ENCODE peak calls at places on chromosomes 2 and 18, in five cellular contexts. D is cardiac muscle cell; O is transverse colon; M is neural progenitor cell; R is CD8-positive, alpha-beta memory T cell. H is an unnamed sample. For H3K4me1, the result is how much of the 10 kb centered on the place peaks cover.

GRCh38 chr18:48442761-48443160 is 33.6 kb upstream of the ZBTB7C start:
- DNase-seq in D (no peak), O (no peak), M (no peak), R (no peak), H (no peak)

GRCh38 chr2:5913729-5914390 is 221.7 kb downstream of the SOX11 start:
- DNase-seq in D (no peak), O (no peak), M (no peak), R (no peak), H (no peak)

GRCh38 chr2:94997981-94998920 is 27.3 kb upstream of the MAL start:
- DNase-seq in D (no peak), O (no peak), M (no peak), R (no peak), H (no peak)

GRCh38 chr2:135121016-135121657 is 69.0 kb downstream of the RAB3GAP1 start:
- DNase-seq in D (no peak), O (no peak), M (no peak), R (no peak), H (no peak)

GRCh38 chr2:144596074-144596871 is 76.4 kb upstream of the ZEB2 start:
- DNase-seq in D (peak), O (no peak), M (peak), R (peak), H (no peak)

GRCh38 chr2:57862727-57863126 is 183.9 kb upstream of the VRK2 start:
- DNase-seq in D (no peak), O (no peak), M (peak), R (no peak), H (no peak)

GRCh38 chr2:164622338-164623106 is 1.2 kb upstream of the GRB14 start:
- DNase-seq in D (no peak), O (no peak), M (peak), R (no peak), H (no peak)

GRCh38 chr2:239459056-239459455 is 58.2 kb upstream of the HDAC4 start:
- DNase-seq in D (no peak), O (no peak), M (no peak), R (no peak), H (no peak)

GRCh38 chr2:147428348-147428747 is 416.5 kb upstream of the ACVR2A start:
- DNase-seq in D (no peak), O (no peak), M (no peak), R (no peak), H (no peak)

GRCh38 chr18:2979871-2980606 is 32.9 kb downstream of the LPIN2 start:
- DNase-seq in D (no peak), O (no peak), M (no peak), R (no peak), H (peak)

GRCh38 chr18:63051928-63052327 is 267.6 kb downstream of the BCL2 start:
- DNase-seq in D (no peak), O (no peak), M (no peak), R (no peak), H (no peak)

GRCh38 chr2:2769481-2770431 is 438.7 kb upstream of the MYT1L start:
- DNase-seq in D (peak), O (no peak), M (no peak), R (no peak), H (peak)

GRCh38 chr2:121211251-121211650 is 73.8 kb downstream of the TFCP2L1 start:
- DNase-seq in D (no peak), O (peak), M (no peak), R (no peak), H (no peak)

GRCh38 chr2:239695728-239696240 is 295.0 kb upstream of the HDAC4 start:
- DNase-seq in D (no peak), O (no peak), M (no peak), R (no peak), H (no peak)

GRCh38 chr2:152635635-152636298 is 81.5 kb downstream of the PRPF40A start:
- DNase-seq in D (peak), O (peak), M (peak), R (peak), H (peak)

GRCh38 chr2:169765523-169765922 is 31.9 kb downstream of the KLHL23 start:
- DNase-seq in D (no peak), O (no peak), M (no peak), R (no peak), H (no peak)

GRCh38 chr2:233492738-233493137 is 73.8 kb downstream of the USP40 start:
- DNase-seq in D (no peak), O (no peak), M (no peak), R (no peak), H (no peak)

GRCh38 chr2:85377083-85377482 is 22.5 kb downstream of the ELMOD3 start:
- DNase-seq in D (no peak), O (no peak), M (no peak), R (no peak), H (no peak)

GRCh38 chr2:138763971-138764370 is 16.2 kb downstream of the NXPH2 start:
- DNase-seq in D (peak), O (no peak), M (no peak), R (no peak), H (no peak)

GRCh38 chr2:237278593-237278992 is 135.4 kb downstream of the COL6A3 start:
- DNase-seq in D (no peak), O (peak), M (no peak), R (no peak), H (peak)

GRCh38 chr2:222939208-222939846 is 78.5 kb downstream of the ACSL3 start:
- DNase-seq in D (peak), O (peak), M (peak), R (peak), H (no peak)

GRCh38 chr18:12432881-12433280 is 25.2 kb downstream of the PRELID3A start:
- DNase-seq in D (no peak), O (no peak), M (no peak), R (no peak), H (no peak)

GRCh38 chr18:12406376-12407111 is 1.2 kb upstream of the PRELID3A start:
- DNase-seq in D (peak), O (no peak), M (no peak), R (no peak), H (no peak)

GRCh38 chr2:37795938-37796337 is 124.5 kb upstream of the CDC42EP3 start:
- DNase-seq in D (no peak), O (no peak), M (no peak), R (no peak), H (no peak)

GRCh38 chr2:37797081-37797480 is 125.6 kb upstream of the CDC42EP3 start:
- DNase-seq in D (no peak), O (no peak), M (no peak), R (no peak), H (no peak)

GRCh38 chr2:37795456-37795855 is 124.0 kb upstream of the CDC42EP3 start:
- DNase-seq in D (no peak), O (no peak), M (no peak), R (no peak), H (no peak)

GRCh38 chr2:37794717-37795116 is 123.3 kb upstream of the CDC42EP3 start:
- DNase-seq in D (peak), O (no peak), M (no peak), R (no peak), H (no peak)

DNA sequence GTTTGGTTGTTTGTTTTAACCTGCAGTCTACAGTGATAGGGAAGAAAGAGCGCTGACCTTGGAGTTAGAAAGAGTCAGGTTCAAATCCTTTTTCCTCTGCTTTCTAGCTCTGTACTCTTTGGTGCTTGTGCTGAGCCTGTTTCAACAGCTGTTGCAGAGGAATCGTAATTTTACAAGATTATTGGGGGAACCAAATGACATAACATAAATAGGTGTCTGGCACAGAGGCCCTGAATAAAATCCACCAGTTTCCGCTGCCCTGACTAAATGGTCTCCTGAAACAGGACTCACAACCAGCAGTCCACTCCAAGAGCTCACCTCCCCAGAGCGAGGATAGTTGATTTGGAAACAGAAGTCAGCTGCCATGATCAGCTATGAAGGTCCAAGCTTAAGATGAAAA is 125.0 kb upstream of the CDC42EP3 start:
- DNase-seq in D (no peak), O (no peak), M (no peak), R (no peak), H (no peak)
- H3K4me1 ChIP-seq in D (under half), O (under half), M (under half), R (under half), H (under half)

DNA sequence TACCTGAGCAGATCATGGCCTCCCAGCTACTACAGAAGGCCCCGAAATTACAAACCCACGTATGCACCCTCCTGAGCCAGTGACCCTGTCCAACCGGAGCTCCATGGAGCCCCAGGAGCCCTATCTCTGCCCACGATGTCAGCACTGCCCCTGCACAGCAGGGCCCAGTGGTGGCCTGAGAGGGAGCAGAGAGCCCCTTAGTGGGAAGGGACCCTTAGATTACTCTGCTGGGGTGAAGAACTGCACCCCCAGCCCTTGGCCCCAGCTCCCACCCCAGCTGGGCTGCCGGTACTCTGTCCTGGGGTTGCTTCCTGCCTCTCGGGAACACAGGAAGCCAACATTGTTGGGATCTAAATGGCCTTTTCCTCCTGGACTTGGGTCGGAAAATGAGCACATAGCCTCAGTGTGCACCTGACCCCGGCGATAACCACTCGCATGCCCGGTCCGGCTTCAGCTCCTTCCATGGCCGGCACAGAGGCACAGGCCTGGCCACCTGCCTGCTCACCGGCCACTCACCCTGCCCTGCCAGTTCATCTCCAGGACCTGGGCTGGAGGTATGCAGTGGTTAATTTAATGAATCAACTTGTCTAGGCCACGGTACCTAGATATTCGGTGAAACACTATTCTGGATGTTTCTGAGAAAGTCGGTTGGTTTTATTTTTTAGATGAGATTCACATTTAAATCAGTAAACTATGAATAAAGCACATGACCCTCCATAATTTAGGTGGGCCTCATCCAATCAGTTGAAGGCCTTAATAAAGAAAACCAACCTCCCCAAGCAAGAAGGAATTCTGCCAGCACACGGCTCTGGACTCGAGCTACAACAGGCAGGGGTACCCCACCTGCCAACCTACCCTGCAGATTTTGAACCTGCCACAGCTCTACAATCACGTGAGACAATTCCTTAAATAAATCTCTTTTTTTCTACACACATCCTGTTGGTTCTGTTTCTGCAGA is 19.2 kb downstream of the TNS1 start:
- DNase-seq in D (no peak), O (no peak), M (no peak), R (no peak), H (no peak)
- H3K4me1 ChIP-seq in D (under half), O (under half), M (under half), R (under half), H (under half)

DNA sequence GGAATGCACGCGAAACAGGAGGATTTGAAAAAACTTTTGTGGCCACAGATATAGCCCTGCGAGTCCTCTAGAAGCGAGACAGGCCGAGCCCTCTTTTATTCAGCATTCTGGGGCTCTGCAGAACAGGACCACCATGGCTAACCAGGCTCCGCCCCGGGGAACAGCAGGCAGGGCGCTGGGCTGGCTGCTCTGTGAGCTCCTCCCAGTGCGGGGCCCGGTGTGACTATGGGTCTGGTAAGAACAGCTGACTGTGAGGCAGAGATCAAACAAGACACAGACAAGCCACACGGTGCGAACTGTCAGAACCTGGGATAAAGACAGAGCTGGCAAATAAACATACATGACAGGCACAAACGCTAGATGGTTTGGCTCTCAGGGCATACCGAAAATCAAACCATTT is 15.5 kb downstream of the PXDN start:
- DNase-seq in D (peak), O (peak), M (peak), R (no peak), H (peak)
- H3K4me1 ChIP-seq in D (under half), O (under half), M (under half), R (under half), H (under half)

GRCh38 chr2:8229546-8229986 is 452.3 kb upstream of the ID2 start:
- DNase-seq in D (no peak), O (peak), M (peak), R (peak), H (peak)
- H3K4me1 ChIP-seq in D (under half), O (under half), M (under half), R (under half), H (under half)

GRCh38 chr2:241312082-241312481 is 3.4 kb downstream of the HDLBP start:
- DNase-seq in D (no peak), O (no peak), M (no peak), R (no peak), H (no peak)

GRCh38 chr2:241315183-241315878 is at the start of gene HDLBP:
- DNase-seq in D (peak), O (peak), M (peak), R (peak), H (peak)

GRCh38 chr2:241315879-241316700 is at the start of gene SEPTIN2:
- DNase-seq in D (no peak), O (peak), M (no peak), R (peak), H (no peak)

GRCh38 chr2:241314933-241315182 is 614 bp downstream of the HDLBP start:
- DNase-seq in D (no peak), O (no peak), M (no peak), R (no peak), H (no peak)

DNA sequence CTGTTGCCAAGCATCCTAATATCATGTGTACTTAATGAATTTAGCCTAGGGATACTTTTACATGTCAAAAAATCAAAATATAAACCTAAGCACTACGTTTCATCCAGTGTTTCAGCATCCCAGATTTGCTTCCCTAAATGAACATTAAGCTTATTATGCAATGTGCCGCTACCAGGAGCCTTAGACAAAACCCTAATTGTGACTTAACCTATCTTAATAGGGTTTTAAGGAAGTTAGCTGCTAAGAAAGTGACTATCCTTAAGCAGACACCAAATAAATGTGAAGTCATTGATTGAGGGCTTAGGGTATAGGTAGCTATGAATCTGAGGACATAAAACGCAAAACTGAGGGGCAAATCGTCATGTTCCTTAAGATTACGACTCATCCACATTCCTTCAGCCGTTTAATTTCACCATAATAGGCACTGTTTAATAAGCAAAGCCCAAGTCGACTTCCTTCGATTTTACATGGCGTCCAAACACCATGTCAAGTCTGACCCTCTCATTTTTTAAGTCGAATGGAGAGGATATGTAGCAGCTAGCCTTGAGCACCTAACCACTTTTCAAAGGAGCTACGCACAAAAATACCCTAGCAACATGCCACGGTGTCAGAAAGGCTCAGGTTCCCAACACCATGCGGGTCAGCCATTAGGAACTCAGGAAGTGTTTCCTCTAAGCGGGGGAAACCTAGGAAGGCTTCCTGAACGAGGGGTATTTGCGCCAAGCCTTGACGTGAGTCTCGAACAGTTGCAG is 1.1 kb downstream of the HDLBP start:
- DNase-seq in D (no peak), O (no peak), M (no peak), R (no peak), H (no peak)
- H3K4me1 ChIP-seq in D (under half), O (under half), M (under half), R (half or more), H (under half)

GRCh38 chr2:111675419-111676194 is 208.4 kb downstream of the ANAPC1 start:
- DNase-seq in D (no peak), O (no peak), M (no peak), R (no peak), H (no peak)

GRCh38 chr2:111678651-111679050 is 205.3 kb downstream of the ANAPC1 start:
- DNase-seq in D (no peak), O (no peak), M (no peak), R (no peak), H (no peak)

GRCh38 chr2:111679202-111679601 is 204.8 kb downstream of the ANAPC1 start:
- DNase-seq in D (no peak), O (no peak), M (no peak), R (no peak), H (no peak)

GRCh38 chr2:111676423-111676822 is 207.6 kb downstream of the ANAPC1 start:
- DNase-seq in D (no peak), O (no peak), M (no peak), R (no peak), H (no peak)

GRCh38 chr2:111678161-111678560 is 205.8 kb downstream of the ANAPC1 start:
- DNase-seq in D (peak), O (no peak), M (no peak), R (no peak), H (no peak)
- H3K4me1 ChIP-seq in D (under half), O (under half), M (under half), R (under half), H (under half)

DNA sequence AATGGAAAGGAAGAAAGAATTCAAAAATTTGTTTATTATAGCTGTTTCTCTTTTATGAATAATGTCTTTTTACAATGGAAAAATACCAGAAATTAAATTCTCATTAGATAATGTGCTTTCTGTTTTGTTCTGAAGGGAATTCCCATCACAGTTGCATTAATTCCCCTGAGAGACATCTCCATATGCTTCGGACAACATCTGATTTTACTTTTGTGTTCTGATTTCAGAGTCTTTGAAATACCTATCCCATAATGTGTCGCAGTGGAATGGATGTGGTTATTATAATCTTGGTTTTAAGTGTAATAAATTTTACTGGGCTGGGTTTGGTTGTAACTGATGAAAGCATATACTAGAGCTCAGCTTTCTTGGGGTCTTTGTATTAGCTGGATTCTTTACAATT is 12.5 kb downstream of the SPTBN1 start:
- DNase-seq in D (no peak), O (no peak), M (no peak), R (no peak), H (no peak)
- H3K4me1 ChIP-seq in D (half or more), O (under half), M (under half), R (under half), H (under half)

DNA sequence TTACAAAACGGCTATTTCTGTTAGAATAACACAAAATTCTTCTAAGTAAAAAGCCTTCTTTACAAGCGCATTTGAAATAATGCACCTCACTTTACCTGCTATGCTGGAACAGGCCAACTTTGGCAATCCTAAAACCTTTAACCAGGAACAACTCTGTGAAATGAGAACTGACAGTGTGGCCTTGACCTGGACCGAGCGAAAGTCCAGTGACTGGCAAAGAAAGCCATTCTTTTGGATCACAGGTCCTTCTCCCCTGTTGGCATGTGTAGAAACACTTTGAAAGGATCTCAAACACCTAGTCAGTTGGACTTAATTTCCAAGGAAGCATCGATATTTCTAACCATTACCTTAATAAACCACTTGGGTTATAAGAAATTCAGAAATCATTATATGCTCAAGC is 21.2 kb downstream of the MAPRE2 start:
- DNase-seq in D (no peak), O (no peak), M (no peak), R (no peak), H (no peak)
- H3K4me1 ChIP-seq in D (under half), O (under half), M (under half), R (under half), H (under half)

DNA sequence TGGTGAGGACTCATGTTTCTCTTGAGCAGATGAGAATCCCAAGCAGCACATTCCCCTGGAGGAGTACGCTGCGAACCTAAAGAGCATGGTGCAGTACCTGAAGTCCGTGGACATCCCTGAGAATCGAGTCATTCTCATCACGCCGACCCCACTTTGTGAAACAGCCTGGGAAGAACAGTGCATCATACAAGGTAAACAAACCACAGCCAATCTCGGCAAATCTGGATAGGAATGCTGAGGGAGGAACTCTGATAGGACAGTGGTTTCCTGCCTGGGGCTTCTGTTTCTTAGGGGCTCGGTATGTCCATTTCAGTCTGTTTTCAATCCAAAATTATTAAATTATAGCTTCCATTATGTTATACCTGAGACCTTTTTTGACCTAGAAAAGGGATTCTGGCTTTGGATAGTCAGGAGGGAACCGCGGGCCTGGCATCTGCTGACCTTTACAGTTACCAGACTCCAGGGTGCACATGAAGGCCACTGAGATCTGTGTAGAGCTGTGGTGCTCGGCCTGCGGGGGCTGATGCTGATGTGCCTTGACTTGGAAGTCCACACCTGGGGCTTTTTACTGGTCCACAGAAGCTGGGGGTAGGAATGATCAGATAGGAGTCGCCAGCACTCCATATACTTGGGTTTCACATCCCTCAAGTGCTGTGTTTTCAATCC is 7.0 kb downstream of the IAH1 start:
- DNase-seq in D (no peak), O (no peak), M (no peak), R (no peak), H (no peak)
- H3K4me1 ChIP-seq in D (under half), O (under half), M (under half), R (under half), H (under half)